ENCODE peak calls at places on chromosomes 12 and 14, in four cellular contexts. W, Z, N and P are unnamed samples.

GRCh38 chr14:61559641-61560201 is 135.6 kb upstream of the HIF1A start:
- DNase-seq in W (no peak), Z (no peak), N (no peak), P (no peak)

GRCh38 chr14:31194095-31194494 is 13.5 kb downstream of the HECTD1 start:
- DNase-seq in N (no peak), W (no peak), Z (no peak), P (no peak)

GRCh38 chr14:94110552-94111181 is at the start of gene IFI27:
- DNase-seq in N (no peak), Z (no peak), W (no peak), P (peak)

GRCh38 chr14:34137001-34137400 is 186.1 kb upstream of the EGLN3 start:
- DNase-seq in N (no peak), W (no peak), Z (no peak), P (no peak)

GRCh38 chr12:71157601-71158233 is at the start of gene TSPAN8:
- DNase-seq in N (no peak), Z (no peak), W (no peak), P (peak)

GRCh38 chr14:72845196-72845595 is 48.7 kb downstream of the DPF3 start:
- DNase-seq in N (no peak), W (no peak), Z (no peak), P (no peak)

GRCh38 chr14:68671899-68672298 is 121.0 kb downstream of the ZFP36L1 start:
- DNase-seq in Z (no peak), N (no peak), W (no peak), P (no peak)

GRCh38 chr14:39267592-39268112 is 33.9 kb downstream of the MIA2 start:
- DNase-seq in N (no peak), Z (no peak), W (no peak), P (no peak)

GRCh38 chr12:39887824-39888223 is 218.1 kb downstream of the SLC2A13 start:
- DNase-seq in W (no peak), Z (no peak), N (no peak), P (no peak)

GRCh38 chr12:124605150-124605549 is 37.7 kb upstream of the NCOR2 start:
- DNase-seq in W (no peak), Z (no peak), N (no peak), P (no peak)

GRCh38 chr14:72525087-72525909 is 368.6 kb downstream of the DPF3 start:
- DNase-seq in Z (no peak), W (no peak), N (no peak), P (no peak)

GRCh38 chr12:55659486-55660385 is 23.0 kb downstream of the OR10P1 start:
- DNase-seq in Z (no peak), N (no peak), W (no peak), P (peak)

GRCh38 chr12:14416658-14417057 is 51.2 kb downstream of the ATF7IP start:
- DNase-seq in W (no peak), Z (no peak), N (no peak), P (no peak)

GRCh38 chr12:4829793-4830162 is 79.9 kb upstream of the KCNA1 start:
- DNase-seq in Z (no peak), W (peak), N (no peak), P (no peak)

GRCh38 chr14:83638725-83639124 is 1891.2 kb upstream of the FLRT2 start:
- DNase-seq in N (no peak), W (no peak), Z (no peak), P (no peak)

GRCh38 chr14:104610749-104611310 is 6.3 kb upstream of the TMEM179 start:
- DNase-seq in N (no peak), W (no peak), Z (no peak), P (no peak)